ENCODE peak calls at places on chromosomes 1 and 21, in five cellular contexts. K is T-cell, F is HepG2, S is left cardiac atrium, P is pancreas. U is an unnamed sample.

GRCh38 chr1:234125283-234125682 is 220.8 kb downstream of the SLC35F3 start:
- ATAC-seq in K (no peak), F (peak), S (no peak), P (no peak), U (no peak)

GRCh38 chr1:8643542-8644536 is 173.6 kb downstream of the RERE start:
- ATAC-seq in K (no peak), F (peak), S (no peak), P (peak), U (no peak)

GRCh38 chr1:102879439-102879993 is 228.8 kb downstream of the COL11A1 start:
- ATAC-seq in K (no peak), F (no peak), S (no peak), P (no peak), U (no peak)

GRCh38 chr1:156599811-156600210 is 1.5 kb downstream of the GPATCH4 start:
- ATAC-seq in K (no peak), F (peak), S (no peak), P (no peak), U (no peak)

GRCh38 chr1:37633950-37634553 is 640 bp downstream of the RSPO1 start:
- ATAC-seq in K (no peak), F (peak), S (peak), P (no peak), U (no peak)

GRCh38 chr1:198612471-198613265 is 26.2 kb upstream of the PTPRC start:
- ATAC-seq in K (peak), F (no peak), S (peak), P (no peak), U (no peak)

GRCh38 chr1:10679521-10680220 is 116.8 kb downstream of the CASZ1 start:
- ATAC-seq in K (no peak), F (peak), S (peak), P (peak), U (peak)

GRCh38 chr1:25484096-25484495 is 53.4 kb downstream of the MACO1 start:
- ATAC-seq in K (no peak), F (no peak), S (peak), P (peak), U (no peak)

GRCh38 chr1:41679531-41679930 is 195.0 kb upstream of the EDN2 start:
- ATAC-seq in K (no peak), F (no peak), S (no peak), P (no peak), U (no peak)

GRCh38 chr1:232508161-232508661 is 121.7 kb downstream of the SIPA1L2 start:
- ATAC-seq in K (no peak), F (peak), S (peak), P (no peak), U (no peak)

GRCh38 chr1:110370827-110371226 is 20.0 kb downstream of the SLC16A4 start:
- ATAC-seq in K (no peak), F (no peak), S (peak), P (peak), U (no peak)

GRCh38 chr1:86194491-86195034 is 38.0 kb upstream of the COL24A1 start:
- ATAC-seq in K (no peak), F (no peak), S (no peak), P (no peak), U (no peak)

GRCh38 chr1:15736035-15736665 is at the start of gene SLC25A34:
- ATAC-seq in K (no peak), F (peak), S (peak), P (peak), U (peak)

GRCh38 chr1:41637367-41637766 is 152.9 kb upstream of the EDN2 start:
- ATAC-seq in K (no peak), F (no peak), S (no peak), P (no peak), U (no peak)

GRCh38 chr1:176102700-176103244 is 104.3 kb downstream of the COP1 start:
- ATAC-seq in K (no peak), F (no peak), S (no peak), P (no peak), U (no peak)

GRCh38 chr1:107896946-107897345 is 68.0 kb downstream of the VAV3 start:
- ATAC-seq in K (no peak), F (no peak), S (no peak), P (no peak), U (no peak)

GRCh38 chr1:2050482-2050792 is 226 bp downstream of the PRKCZ start:
- ATAC-seq in K (peak), F (no peak), S (peak), P (peak), U (peak)

GRCh38 chr21:36691539-36692124 is 7.3 kb upstream of the SIM2 start:
- ATAC-seq in K (no peak), F (no peak), S (no peak), P (no peak), U (no peak)

GRCh38 chr1:40986929-40987328 is 7.4 kb downstream of the CTPS1 start:
- ATAC-seq in K (no peak), F (peak), S (peak), P (peak), U (no peak)

GRCh38 chr1:246261641-246262040 is 245.4 kb downstream of the SMYD3 start:
- ATAC-seq in K (no peak), F (no peak), S (no peak), P (no peak), U (no peak)

GRCh38 chr1:94846286-94846685 is 26.1 kb downstream of the SLC44A3 start:
- ATAC-seq in K (no peak), F (no peak), S (no peak), P (no peak), U (no peak)

GRCh38 chr1:9402256-9402616 is 109.5 kb downstream of the SPSB1 start:
- ATAC-seq in K (no peak), F (no peak), S (peak), P (no peak), U (no peak)

GRCh38 chr1:186595969-186596368 is 84.3 kb downstream of the PTGS2 start:
- ATAC-seq in K (no peak), F (no peak), S (no peak), P (no peak), U (no peak)

GRCh38 chr1:157849229-157849875 is 7.7 kb upstream of the CD5L start:
- ATAC-seq in K (no peak), F (no peak), S (peak), P (no peak), U (no peak)

GRCh38 chr1:57163332-57163731 is 197.5 kb upstream of the C8B start:
- ATAC-seq in K (no peak), F (no peak), S (peak), P (peak), U (no peak)

GRCh38 chr21:42280356-42281195 is 34.6 kb downstream of the TFF3 start:
- ATAC-seq in K (no peak), F (peak), S (no peak), P (no peak), U (no peak)

GRCh38 chr1:202084791-202085681 is 37.7 kb upstream of the GPR37L1 start:
- ATAC-seq in K (no peak), F (peak), S (peak), P (peak), U (no peak)

GRCh38 chr1:112255080-112255479 is 140.9 kb upstream of the CTTNBP2NL start:
- ATAC-seq in K (no peak), F (no peak), S (no peak), P (no peak), U (no peak)

GRCh38 chr1:53992085-53992874 is 25.7 kb downstream of the LDLRAD1 start:
- ATAC-seq in K (no peak), F (peak), S (no peak), P (no peak), U (no peak)

GRCh38 chr1:182122855-182123254 is 61.3 kb upstream of the ZNF648 start:
- ATAC-seq in K (no peak), F (no peak), S (no peak), P (no peak), U (no peak)

GRCh38 chr1:154809436-154810413 is 60.4 kb downstream of the KCNN3 start:
- ATAC-seq in K (no peak), F (peak), S (peak), P (no peak), U (peak)

GRCh38 chr1:88104234-88104633 is 579.8 kb upstream of the PKN2 start:
- ATAC-seq in K (no peak), F (no peak), S (peak), P (no peak), U (no peak)

GRCh38 chr1:194309697-194310096 is 1123.3 kb upstream of the B3GALT2 start:
- ATAC-seq in K (no peak), F (no peak), S (no peak), P (no peak), U (no peak)

GRCh38 chr1:218705391-218705790 is 360.3 kb downstream of the TGFB2 start:
- ATAC-seq in K (no peak), F (no peak), S (no peak), P (no peak), U (no peak)

GRCh38 chr1:218772575-218772974 is 401.1 kb upstream of the LYPLAL1 start:
- ATAC-seq in K (no peak), F (no peak), S (no peak), P (no peak), U (no peak)

GRCh38 chr1:87644033-87644432 is 315.4 kb downstream of the LMO4 start:
- ATAC-seq in K (no peak), F (no peak), S (no peak), P (no peak), U (no peak)